ENCODE peak calls at places on chromosomes 12 and 14, in eight cellular contexts. One of them, this sample, is unnamed.
A peak's percentile ranks its signal among the peaks of the same experiment; 100 is the strongest.

GRCh38 chr12:22627351-22627750 is 2.4 kb downstream of the ETNK1 start:
- DNase-seq in stomach: no peak
- DNase-seq in esophagus squamous epithelium: no peak
- DNase-seq in thoracic aorta: no peak
- DNase-seq in pancreas: no peak
- DNase-seq in endodermal cell: no peak
- DNase-seq in neural progenitor cell: no peak
- DNase-seq in left ventricle myocardium inferior: no peak
- DNase-seq in this sample: no peak

GRCh38 chr12:131105351-131105735 is 151.6 kb downstream of the ADGRD1 start:
- DNase-seq in stomach: no peak
- DNase-seq in esophagus squamous epithelium: no peak
- DNase-seq in thoracic aorta: no peak
- DNase-seq in pancreas: peak; percentile 43
- DNase-seq in endodermal cell: no peak
- DNase-seq in neural progenitor cell: no peak
- DNase-seq in left ventricle myocardium inferior: no peak
- DNase-seq in this sample: no peak

GRCh38 chr12:53591301-53592206 is 34.6 kb downstream of the ATF7 start:
- DNase-seq in stomach: no peak
- DNase-seq in esophagus squamous epithelium: no peak
- DNase-seq in thoracic aorta: no peak
- DNase-seq in pancreas: no peak
- DNase-seq in endodermal cell: no peak
- DNase-seq in neural progenitor cell: peak; percentile 20
- DNase-seq in left ventricle myocardium inferior: no peak
- DNase-seq in this sample: no peak

GRCh38 chr14:104968153-104968527 is 10.0 kb downstream of the AHNAK2 start:
- DNase-seq in stomach: peak; percentile 45
- DNase-seq in esophagus squamous epithelium: no peak
- DNase-seq in thoracic aorta: no peak
- DNase-seq in pancreas: peak; percentile 70
- DNase-seq in endodermal cell: peak; percentile 80
- DNase-seq in neural progenitor cell: peak; percentile 63
- DNase-seq in left ventricle myocardium inferior: peak; percentile 82
- DNase-seq in this sample: peak; percentile 78

GRCh38 chr12:53866727-53867126 is 71.9 kb upstream of the HOXC13 start:
- DNase-seq in stomach: no peak
- DNase-seq in esophagus squamous epithelium: no peak
- DNase-seq in thoracic aorta: no peak
- DNase-seq in pancreas: no peak
- DNase-seq in endodermal cell: no peak
- DNase-seq in neural progenitor cell: no peak
- DNase-seq in left ventricle myocardium inferior: no peak
- DNase-seq in this sample: no peak

GRCh38 chr12:14904854-14905253 is 19.2 kb upstream of the MGP start:
- DNase-seq in stomach: no peak
- DNase-seq in esophagus squamous epithelium: no peak
- DNase-seq in thoracic aorta: no peak
- DNase-seq in pancreas: no peak
- DNase-seq in endodermal cell: no peak
- DNase-seq in neural progenitor cell: no peak
- DNase-seq in left ventricle myocardium inferior: no peak
- DNase-seq in this sample: no peak

GRCh38 chr12:89040146-89040964 is 311.9 kb downstream of the DUSP6 start:
- DNase-seq in stomach: peak; percentile 33
- DNase-seq in esophagus squamous epithelium: no peak
- DNase-seq in thoracic aorta: no peak
- DNase-seq in pancreas: no peak
- DNase-seq in endodermal cell: peak; percentile 55
- DNase-seq in neural progenitor cell: no peak
- DNase-seq in left ventricle myocardium inferior: no peak
- DNase-seq in this sample: peak; percentile 71

GRCh38 chr12:120903382-120903817 is 758 bp downstream of the SPPL3 start:
- DNase-seq in stomach: peak; percentile 57
- DNase-seq in esophagus squamous epithelium: no peak
- DNase-seq in thoracic aorta: peak; percentile 15
- DNase-seq in pancreas: peak; percentile 73
- DNase-seq in endodermal cell: peak; percentile 81
- DNase-seq in neural progenitor cell: no peak
- DNase-seq in left ventricle myocardium inferior: peak; percentile 64
- DNase-seq in this sample: peak; percentile 91

GRCh38 chr12:114611145-114612018 is 72.6 kb downstream of the TBX3 start:
- DNase-seq in stomach: no peak
- DNase-seq in esophagus squamous epithelium: no peak
- DNase-seq in thoracic aorta: no peak
- DNase-seq in pancreas: no peak
- DNase-seq in endodermal cell: no peak
- DNase-seq in neural progenitor cell: no peak
- DNase-seq in left ventricle myocardium inferior: no peak
- DNase-seq in this sample: peak; percentile 63

GRCh38 chr14:81582420-81582819 is 48.8 kb upstream of the SEL1L start:
- DNase-seq in stomach: no peak
- DNase-seq in esophagus squamous epithelium: no peak
- DNase-seq in thoracic aorta: no peak
- DNase-seq in pancreas: no peak
- DNase-seq in endodermal cell: no peak
- DNase-seq in neural progenitor cell: no peak
- DNase-seq in left ventricle myocardium inferior: no peak
- DNase-seq in this sample: no peak

GRCh38 chr12:45299132-45299692 is 83.3 kb downstream of the ANO6 start:
- DNase-seq in stomach: no peak
- DNase-seq in esophagus squamous epithelium: no peak
- DNase-seq in thoracic aorta: no peak
- DNase-seq in pancreas: no peak
- DNase-seq in endodermal cell: no peak
- DNase-seq in neural progenitor cell: no peak
- DNase-seq in left ventricle myocardium inferior: no peak
- DNase-seq in this sample: no peak

GRCh38 chr12:56728139-56728861 is 3.2 kb upstream of the NACA start:
- DNase-seq in stomach: no peak
- DNase-seq in esophagus squamous epithelium: no peak
- DNase-seq in thoracic aorta: no peak
- DNase-seq in pancreas: no peak
- DNase-seq in endodermal cell: no peak
- DNase-seq in neural progenitor cell: no peak
- DNase-seq in left ventricle myocardium inferior: no peak
- DNase-seq in this sample: no peak

GRCh38 chr14:49767473-49768300 is at the start of gene KLHDC2:
- DNase-seq in stomach: peak; percentile 93
- DNase-seq in esophagus squamous epithelium: peak; percentile 39
- DNase-seq in thoracic aorta: peak; percentile 60
- DNase-seq in pancreas: peak; percentile 95
- DNase-seq in endodermal cell: peak; percentile 95
- DNase-seq in neural progenitor cell: peak; percentile 95
- DNase-seq in left ventricle myocardium inferior: peak; percentile 92
- DNase-seq in this sample: peak; percentile 94
- TF ChIP-seq CTCF in stomach: no peak
- TF ChIP-seq CTCF in esophagus squamous epithelium: no peak
- TF ChIP-seq CTCF in thoracic aorta: peak; percentile 9
- TF ChIP-seq CTCF in pancreas: no peak
- TF ChIP-seq CTCF in endodermal cell: peak; percentile 54
- TF ChIP-seq CTCF in neural progenitor cell: peak; percentile 56
- TF ChIP-seq CTCF in left ventricle myocardium inferior: peak; percentile 53
- TF ChIP-seq CTCF in this sample: no peak

GRCh38 chr12:132204822-132205270 is 60.6 kb downstream of the NOC4L start:
- DNase-seq in stomach: no peak
- DNase-seq in esophagus squamous epithelium: no peak
- DNase-seq in thoracic aorta: no peak
- DNase-seq in pancreas: peak; percentile 53
- DNase-seq in endodermal cell: no peak
- DNase-seq in neural progenitor cell: no peak
- DNase-seq in left ventricle myocardium inferior: no peak
- DNase-seq in this sample: no peak
- H3K4me3 ChIP-seq in stomach: no peak overlapping the region
- H3K4me3 ChIP-seq in esophagus squamous epithelium: no peak overlapping the region
- H3K4me3 ChIP-seq in thoracic aorta: peak overlapping the region; percentile 50
- H3K4me3 ChIP-seq in pancreas: no peak overlapping the region
- H3K4me3 ChIP-seq in endodermal cell: no peak overlapping the region
- H3K4me3 ChIP-seq in neural progenitor cell: peak overlapping the region; percentile 31
- H3K4me3 ChIP-seq in left ventricle myocardium inferior: peak overlapping the region; percentile 24
- H3K4me3 ChIP-seq in this sample: no peak overlapping the region

GRCh38 chr14:58752782-58753181 is 115.0 kb downstream of the DACT1 start:
- DNase-seq in stomach: peak; percentile 90
- DNase-seq in esophagus squamous epithelium: no peak
- DNase-seq in thoracic aorta: no peak
- DNase-seq in pancreas: peak; percentile 89
- DNase-seq in endodermal cell: no peak
- DNase-seq in neural progenitor cell: no peak
- DNase-seq in left ventricle myocardium inferior: peak; percentile 77
- DNase-seq in this sample: peak; percentile 90

GRCh38 chr14:58752280-58752679 is 114.5 kb downstream of the DACT1 start:
- DNase-seq in stomach: no peak
- DNase-seq in esophagus squamous epithelium: no peak
- DNase-seq in thoracic aorta: no peak
- DNase-seq in pancreas: no peak
- DNase-seq in endodermal cell: no peak
- DNase-seq in neural progenitor cell: no peak
- DNase-seq in left ventricle myocardium inferior: no peak
- DNase-seq in this sample: no peak

GRCh38 chr14:58749066-58749669 is 111.4 kb downstream of the DACT1 start:
- DNase-seq in stomach: peak; percentile 51
- DNase-seq in esophagus squamous epithelium: no peak
- DNase-seq in thoracic aorta: no peak
- DNase-seq in pancreas: no peak
- DNase-seq in endodermal cell: no peak
- DNase-seq in neural progenitor cell: no peak
- DNase-seq in left ventricle myocardium inferior: no peak
- DNase-seq in this sample: no peak

GRCh38 chr14:58751788-58752187 is 114.0 kb downstream of the DACT1 start:
- DNase-seq in stomach: no peak
- DNase-seq in esophagus squamous epithelium: no peak
- DNase-seq in thoracic aorta: no peak
- DNase-seq in pancreas: no peak
- DNase-seq in endodermal cell: no peak
- DNase-seq in neural progenitor cell: no peak
- DNase-seq in left ventricle myocardium inferior: no peak
- DNase-seq in this sample: no peak

DNA sequence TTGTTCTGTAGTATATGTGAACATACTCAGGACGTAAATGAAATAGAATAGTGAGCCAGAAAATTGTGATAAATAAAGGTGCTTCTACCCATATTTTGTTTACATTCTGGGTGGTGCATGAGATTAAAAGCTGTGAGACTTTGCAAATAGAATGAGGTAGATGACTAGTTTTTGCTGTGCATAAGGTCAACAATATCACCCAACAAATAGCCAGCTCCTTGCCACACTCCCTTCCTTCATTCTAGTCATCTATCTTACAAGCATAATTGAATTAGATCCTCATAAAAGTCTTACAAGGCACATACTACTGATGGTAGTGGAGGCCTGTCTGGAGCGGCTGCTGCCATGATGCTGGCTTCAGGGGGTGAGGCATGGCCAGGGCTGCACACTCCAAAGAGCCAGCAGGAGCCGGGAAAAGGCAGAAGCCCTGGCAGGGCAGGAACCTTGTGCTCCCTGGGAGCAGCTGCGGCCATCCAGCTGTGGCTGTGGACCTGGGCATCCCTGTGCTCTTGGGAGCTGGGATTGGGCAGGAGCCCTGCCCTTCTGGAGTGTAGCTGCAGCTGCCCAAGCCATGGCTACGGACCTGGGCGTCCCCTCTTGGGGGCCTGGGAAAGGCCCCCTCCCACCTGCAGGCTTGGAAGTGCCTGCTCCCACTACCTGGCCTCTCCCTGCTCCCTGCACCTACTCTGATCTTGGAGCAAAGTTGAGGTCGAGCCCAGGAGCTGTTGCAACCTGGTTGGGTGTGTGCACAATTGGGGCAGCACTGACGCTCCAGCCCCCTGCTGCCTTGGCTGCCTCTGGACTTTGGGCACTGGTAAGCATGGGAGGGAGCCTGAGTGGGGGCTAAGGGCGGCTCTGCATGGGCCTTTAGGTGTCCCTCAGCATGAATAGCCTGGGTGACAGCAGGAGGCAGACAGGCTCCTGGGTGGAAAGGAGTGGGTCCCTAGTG is 112.8 kb downstream of the DACT1 start:
- DNase-seq in stomach: no peak
- DNase-seq in esophagus squamous epithelium: no peak
- DNase-seq in thoracic aorta: no peak
- DNase-seq in pancreas: no peak
- DNase-seq in endodermal cell: no peak
- DNase-seq in neural progenitor cell: no peak
- DNase-seq in left ventricle myocardium inferior: no peak
- DNase-seq in this sample: peak; percentile 55
- H3K4me1 ChIP-seq in stomach: peaks cover 65% of the 10 kb centered on the region
- H3K4me1 ChIP-seq in esophagus squamous epithelium: peaks cover 39% of the 10 kb centered on the region
- H3K4me1 ChIP-seq in thoracic aorta: peaks cover 50% of the 10 kb centered on the region
- H3K4me1 ChIP-seq in pancreas: peaks cover 12% of the 10 kb centered on the region
- H3K4me1 ChIP-seq in endodermal cell: no peaks in the 10 kb centered on the region
- H3K4me1 ChIP-seq in neural progenitor cell: peaks cover 15% of the 10 kb centered on the region
- H3K4me1 ChIP-seq in left ventricle myocardium inferior: peaks cover 32% of the 10 kb centered on the region
- H3K4me1 ChIP-seq in this sample: peaks cover 63% of the 10 kb centered on the region

GRCh38 chr12:116879509-116880212 is 1.6 kb downstream of the HRK start:
- DNase-seq in stomach: no peak
- DNase-seq in esophagus squamous epithelium: no peak
- DNase-seq in thoracic aorta: no peak
- DNase-seq in pancreas: peak; percentile 61
- DNase-seq in endodermal cell: peak; percentile 76
- DNase-seq in neural progenitor cell: peak; percentile 32
- DNase-seq in left ventricle myocardium inferior: no peak
- DNase-seq in this sample: peak; percentile 33

GRCh38 chr12:116881867-116882507 is 746 bp upstream of the HRK start:
- DNase-seq in stomach: no peak
- DNase-seq in esophagus squamous epithelium: no peak
- DNase-seq in thoracic aorta: no peak
- DNase-seq in pancreas: no peak
- DNase-seq in endodermal cell: peak; percentile 62
- DNase-seq in neural progenitor cell: peak; percentile 25
- DNase-seq in left ventricle myocardium inferior: no peak
- DNase-seq in this sample: no peak

GRCh38 chr12:116880213-116880816 is 926 bp downstream of the HRK start:
- DNase-seq in stomach: no peak
- DNase-seq in esophagus squamous epithelium: no peak
- DNase-seq in thoracic aorta: no peak
- DNase-seq in pancreas: no peak
- DNase-seq in endodermal cell: peak; percentile 74
- DNase-seq in neural progenitor cell: peak; percentile 17
- DNase-seq in left ventricle myocardium inferior: no peak
- DNase-seq in this sample: no peak

GRCh38 chr12:116881325-116881866 is at the start of gene HRK:
- DNase-seq in stomach: no peak
- DNase-seq in esophagus squamous epithelium: no peak
- DNase-seq in thoracic aorta: no peak
- DNase-seq in pancreas: peak; percentile 49
- DNase-seq in endodermal cell: peak; percentile 86
- DNase-seq in neural progenitor cell: no peak
- DNase-seq in left ventricle myocardium inferior: no peak
- DNase-seq in this sample: no peak

DNA sequence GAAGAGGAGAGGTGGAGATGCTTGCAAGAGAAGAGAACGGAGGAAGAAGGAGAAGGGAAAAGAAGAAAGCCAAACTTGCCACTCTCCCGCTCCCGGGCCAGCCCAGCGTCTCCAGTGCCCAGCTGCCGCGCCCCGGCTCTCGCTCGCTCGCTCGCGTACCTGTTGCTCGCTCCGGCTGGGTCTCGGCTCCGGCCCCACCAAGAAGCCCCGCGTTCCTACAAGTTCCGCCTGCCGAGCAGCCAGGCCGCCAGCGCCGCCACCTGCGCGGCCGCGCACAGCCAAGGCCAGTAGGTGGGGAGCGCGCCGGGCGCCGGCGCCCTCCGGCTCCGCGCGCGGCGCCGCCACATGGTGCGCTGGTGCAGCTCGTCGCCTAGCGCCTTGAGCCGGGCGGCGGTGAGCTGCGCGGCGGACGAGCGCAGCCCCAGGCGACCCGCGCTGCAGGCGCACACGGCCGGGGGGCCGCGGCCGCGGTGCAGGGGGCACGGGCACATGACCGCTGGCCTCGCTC is 370 bp downstream of the HRK start:
- DNase-seq in stomach: peak; percentile 49
- DNase-seq in esophagus squamous epithelium: no peak
- DNase-seq in thoracic aorta: no peak
- DNase-seq in pancreas: peak; percentile 82
- DNase-seq in endodermal cell: peak; percentile 92
- DNase-seq in neural progenitor cell: peak; percentile 75
- DNase-seq in left ventricle myocardium inferior: peak; percentile 25
- DNase-seq in this sample: peak; percentile 54
- TF ChIP-seq CTCF in stomach: no peak
- TF ChIP-seq CTCF in esophagus squamous epithelium: no peak
- TF ChIP-seq CTCF in thoracic aorta: no peak
- TF ChIP-seq CTCF in pancreas: no peak
- TF ChIP-seq CTCF in endodermal cell: peak; percentile 38
- TF ChIP-seq CTCF in neural progenitor cell: no peak
- TF ChIP-seq CTCF in left ventricle myocardium inferior: peak; percentile 24
- TF ChIP-seq CTCF in this sample: no peak

This sample was measured in mucosa of descending colon.